ENCODE peak calls at places on chromosomes 7 and 10, in seven cellular contexts. Z is BE2C, V is heart left ventricle, B is prostate gland, P is SK-N-SH, R is adipocyte, K is astrocyte. W is an unnamed sample. For H3K9me3, the result is how much of the 10 kb centered on the place peaks cover.

GRCh38 chr10:87659571-87660483 is at the start of gene PAPSS2:
- DNase-seq in B (peak), P (peak), V (peak), K (peak), Z (peak), R (peak), W (peak)

GRCh38 chr10:18860591-18861205 is 187.9 kb upstream of the MALRD1 start:
- DNase-seq in B (no peak), K (peak), R (no peak), Z (no peak), V (no peak), P (no peak), W (no peak)

GRCh38 chr7:84985073-84985784 is 201.6 kb downstream of the SEMA3D start:
- DNase-seq in R (no peak), B (no peak), Z (no peak), P (no peak), V (no peak), K (peak), W (no peak)

GRCh38 chr10:79221110-79222051 is 125.9 kb upstream of the PPIF start:
- DNase-seq in R (no peak), P (peak), Z (peak), B (peak), K (peak), V (peak), W (no peak)

GRCh38 chr7:131556055-131556911 is at the start of gene PODXL:
- DNase-seq in K (peak), P (peak), Z (peak), V (peak), B (peak), R (peak), W (peak)

GRCh38 chr10:95363303-95363912 is 72.6 kb upstream of the PDLIM1 start:
- DNase-seq in K (peak), V (no peak), P (peak), R (peak), Z (peak), B (peak), W (no peak)

GRCh38 chr7:151341357-151342101 is at the start of gene NUB1:
- DNase-seq in R (peak), V (peak), Z (peak), B (peak), P (peak), K (peak), W (peak)

GRCh38 chr10:103449208-103450144 is 2.7 kb downstream of the CALHM2 start:
- DNase-seq in Z (no peak), K (no peak), R (no peak), B (no peak), V (no peak), P (no peak), W (no peak)

GRCh38 chr10:3775671-3776551 is 9.1 kb downstream of the KLF6 start:
- DNase-seq in Z (no peak), P (no peak), R (peak), B (no peak), K (peak), V (no peak), W (no peak)

GRCh38 chr10:117420768-117421167 is 45.5 kb upstream of the PDZD8 start:
- DNase-seq in Z (no peak), V (no peak), B (no peak), P (no peak), K (no peak), R (no peak), W (no peak)

GRCh38 chr7:141300816-141301215 is 227.0 kb downstream of the TMEM178B start:
- DNase-seq in Z (no peak), K (no peak), B (no peak), R (no peak), P (no peak), V (no peak), W (no peak)

GRCh38 chr10:29710128-29710527 is 75.4 kb upstream of the SVIL start:
- DNase-seq in Z (no peak), R (no peak), K (no peak), V (no peak), B (no peak), P (no peak), W (no peak)

GRCh38 chr7:111168182-111168581 is 77.3 kb downstream of the LRRN3 start:
- DNase-seq in P (no peak), K (peak), R (no peak), B (no peak), Z (peak), V (no peak), W (no peak)

GRCh38 chr7:156143158-156143557 is 330.9 kb upstream of the SHH start:
- DNase-seq in B (no peak), V (no peak), Z (no peak), P (no peak), R (no peak), K (no peak), W (no peak)

GRCh38 chr7:44667190-44667589 is 60.8 kb downstream of the OGDH start:
- DNase-seq in R (no peak), P (no peak), B (no peak), Z (no peak), V (no peak), K (no peak), W (no peak)

GRCh38 chr7:101720324-101720723 is 91.2 kb upstream of the MYL10 start:
- DNase-seq in Z (no peak), V (no peak), R (no peak), K (no peak), P (no peak), B (no peak), W (no peak)

GRCh38 chr7:13411641-13412040 is 577.8 kb downstream of the ETV1 start:
- DNase-seq in Z (no peak), P (no peak), V (no peak), R (no peak), B (no peak), K (no peak), W (no peak)

GRCh38 chr7:110835209-110835608 is 255.7 kb upstream of the LRRN3 start:
- DNase-seq in B (peak), R (peak), P (peak), V (no peak), K (no peak), Z (no peak), W (no peak)

GRCh38 chr7:64618785-64619456 is 47.0 kb upstream of the ZNF107 start:
- DNase-seq in K (peak), B (peak), Z (peak), P (peak), V (no peak), R (peak), W (no peak)

GRCh38 chr10:120455004-120455403 is 2.0 kb upstream of the PLPP4 start:
- DNase-seq in B (no peak), Z (no peak), K (peak), P (no peak), V (no peak), R (no peak), W (no peak)

GRCh38 chr7:112869111-112869774 is 79.0 kb upstream of the TMEM168 start:
- DNase-seq in V (no peak), K (no peak), R (no peak), B (no peak), Z (peak), P (peak), W (no peak)

GRCh38 chr10:12981570-12981969 is 19.9 kb downstream of the CCDC3 start:
- DNase-seq in V (no peak), R (peak), K (peak), B (no peak), Z (no peak), P (no peak), W (no peak)

GRCh38 chr7:140348161-140348849 is 50.0 kb downstream of the SLC37A3 start:
- DNase-seq in Z (no peak), K (peak), V (no peak), B (no peak), R (no peak), P (no peak), W (no peak)

GRCh38 chr7:157485361-157485831 is 148.6 kb downstream of the DNAJB6 start:
- DNase-seq in V (peak), R (no peak), P (no peak), Z (no peak), K (no peak), B (no peak), W (no peak)
- H3K9me3 ChIP-seq in V (under half), R (under half), P (under half), Z (under half), K (under half), B (under half), W (under half)

GRCh38 chr7:157715071-157715937 is 378.5 kb downstream of the DNAJB6 start:
- DNase-seq in P (no peak), R (no peak), Z (no peak), V (peak), B (no peak), K (no peak), W (peak)
- H3K9me3 ChIP-seq in P (under half), R (under half), Z (under half), V (under half), B (under half), K (under half), W (under half)

DNA sequence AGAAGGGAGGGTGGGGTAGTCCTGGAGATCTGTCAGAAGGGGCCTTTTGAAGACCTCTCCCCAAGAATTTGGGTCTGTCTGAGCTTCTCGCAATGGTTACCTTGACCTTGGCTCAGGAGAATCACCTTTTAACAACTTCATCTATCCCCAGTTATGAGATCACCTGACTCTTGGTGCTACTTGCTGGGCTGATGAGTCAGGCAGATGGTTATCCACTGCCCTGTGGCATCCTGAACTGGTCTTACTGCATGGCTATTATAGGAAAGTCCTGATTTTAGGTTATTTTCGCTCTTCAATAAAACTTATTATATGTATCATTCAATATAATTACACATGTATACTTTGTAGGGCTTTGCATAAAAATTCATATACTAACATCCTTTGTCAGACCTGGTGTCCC is 274.7 kb downstream of the GFRA1 start:
- DNase-seq in R (no peak), V (no peak), B (no peak), P (no peak), K (no peak), Z (no peak), W (no peak)
- H3K9me3 ChIP-seq in R (under half), V (under half), B (under half), P (under half), K (under half), Z (under half), W (under half)

DNA sequence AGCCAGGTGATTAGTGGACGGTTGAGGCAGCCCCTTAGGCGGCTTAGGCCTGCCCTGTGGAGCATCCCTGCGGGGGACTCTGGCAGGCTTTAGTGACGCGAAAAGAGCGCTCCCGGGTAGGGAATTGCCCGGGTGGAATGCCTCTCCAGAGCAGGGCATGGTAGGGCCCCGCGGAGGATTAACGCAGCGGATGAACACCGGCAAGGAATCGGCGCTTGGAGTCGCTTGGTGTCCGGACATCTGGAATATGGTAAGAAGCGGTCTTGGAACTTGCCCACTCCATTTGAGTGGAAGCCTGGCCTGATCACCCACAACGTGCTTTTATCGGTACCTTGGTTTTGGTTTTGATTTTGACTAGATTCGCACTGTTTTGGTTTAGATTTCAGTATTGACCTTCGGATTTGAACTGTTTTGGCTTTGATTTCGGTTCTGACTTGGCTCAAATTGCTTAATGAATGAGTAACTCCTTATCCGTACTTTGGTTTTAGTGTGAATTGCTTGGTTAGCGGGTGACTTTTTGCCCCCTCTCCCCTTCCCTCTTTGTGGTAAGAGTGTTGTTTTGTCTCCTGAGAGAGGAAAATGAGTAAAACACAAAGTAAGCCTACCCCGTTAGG is 24.2 kb upstream of the CHST3 start:
- DNase-seq in K (no peak), P (no peak), R (no peak), B (no peak), V (no peak), Z (no peak), W (no peak)
- H3K9me3 ChIP-seq in K (under half), P (under half), R (under half), B (under half), V (under half), Z (under half), W (under half)

DNA sequence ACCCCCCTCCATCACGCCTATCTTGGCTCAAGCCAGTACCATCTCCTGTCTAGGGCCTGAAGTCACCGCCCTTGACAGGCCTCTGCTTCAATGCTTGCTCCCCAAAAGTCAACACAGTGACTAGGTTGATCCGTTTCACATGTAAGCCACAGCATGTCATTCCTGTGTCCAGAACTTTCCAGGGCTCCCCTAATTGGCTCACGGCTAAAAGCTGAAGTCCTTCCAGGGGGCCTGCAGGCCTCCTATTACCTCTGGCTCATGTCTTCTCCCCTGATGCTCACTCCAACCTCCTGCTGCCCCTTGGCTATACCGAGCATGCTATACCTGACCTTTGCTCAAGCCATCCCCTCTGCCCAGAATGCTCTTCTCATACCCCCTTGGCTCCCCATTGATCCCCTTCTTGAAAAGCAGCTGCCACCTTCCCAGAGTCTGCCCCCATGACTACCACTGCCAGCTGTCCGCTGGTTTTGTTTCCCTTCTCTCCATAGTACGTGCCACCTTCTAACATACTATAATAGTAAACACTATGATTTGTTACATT is 39.1 kb downstream of the CPXM2 start:
- DNase-seq in B (no peak), K (no peak), R (no peak), Z (no peak), V (no peak), P (no peak), W (no peak)
- H3K9me3 ChIP-seq in B (under half), K (under half), R (under half), Z (under half), V (under half), P (under half), W (under half)

GRCh38 chr10:131620904-131621303 is 279.9 kb upstream of the PPP2R2D start:
- DNase-seq in Z (no peak), V (no peak), B (no peak), K (no peak), P (no peak), R (no peak), W (no peak)
- H3K9me3 ChIP-seq in Z (under half), V (under half), B (under half), K (under half), P (under half), R (under half), W (under half)

W was measured in tibial artery.